ENCODE peak calls at places on chromosomes 2 and 18, in four cellular contexts. J is heart left ventricle, N is suprapubic skin, Q is transverse colon. U is an unnamed sample.
A peak's percentile ranks its signal among the peaks of the same experiment; 100 is the strongest.

GRCh38 chr2:183000846-183001245 is 37.4 kb downstream of the NCKAP1 start:
- DNase-seq in Q (no peak), N (no peak), J (no peak), U (no peak)

GRCh38 chr2:132581917-132582316 is 88.1 kb downstream of the LYPD1 start:
- DNase-seq in Q (peak; percentile 23), J (no peak), N (no peak), U (peak; percentile 57)

GRCh38 chr18:33835419-33835818 is 257.4 kb downstream of the ASXL3 start:
- DNase-seq in J (no peak), Q (no peak), N (no peak), U (no peak)

GRCh38 chr2:105454801-105455485 is 56.1 kb upstream of the FHL2 start:
- DNase-seq in N (no peak), J (no peak), Q (peak; percentile 51), U (peak; percentile 52)

GRCh38 chr2:42809876-42810125 is 17.4 kb upstream of the HAAO start:
- DNase-seq in N (peak; percentile 93), J (peak; percentile 90), Q (peak; percentile 86), U (peak; percentile 84)

GRCh38 chr2:10481666-10482157 is 33.6 kb upstream of the ODC1 start:
- DNase-seq in N (peak; percentile 50), J (no peak), Q (no peak), U (no peak)

GRCh38 chr2:135657806-135658582 is 83.7 kb upstream of the UBXN4 start:
- DNase-seq in Q (no peak), N (no peak), J (no peak), U (no peak)

GRCh38 chr2:230075988-230076631 is 7.4 kb upstream of the SLC16A14 start:
- DNase-seq in J (no peak), Q (no peak), N (no peak), U (no peak)

GRCh38 chr2:231661422-231662027 is 46.8 kb upstream of the PTMA start:
- DNase-seq in J (no peak), Q (no peak), N (no peak), U (no peak)

GRCh38 chr2:219476605-219477578 is 21.8 kb upstream of the GMPPA start:
- DNase-seq in J (no peak), N (no peak), Q (no peak), U (no peak)

GRCh38 chr2:207085110-207085509 is 80.6 kb downstream of the KLF7 start:
- DNase-seq in N (no peak), J (no peak), Q (no peak), U (no peak)

GRCh38 chr2:203532957-203533695 is 2.0 kb downstream of the RAPH1 start:
- DNase-seq in Q (no peak), J (no peak), N (no peak), U (no peak)

GRCh38 chr2:120477198-120477597 is 131.3 kb downstream of the INHBB start:
- DNase-seq in J (no peak), Q (no peak), N (peak; percentile 53), U (no peak)

GRCh38 chr2:71526975-71527374 is 73.6 kb downstream of the DYSF start:
- DNase-seq in J (no peak), Q (no peak), N (no peak), U (no peak)

DNA sequence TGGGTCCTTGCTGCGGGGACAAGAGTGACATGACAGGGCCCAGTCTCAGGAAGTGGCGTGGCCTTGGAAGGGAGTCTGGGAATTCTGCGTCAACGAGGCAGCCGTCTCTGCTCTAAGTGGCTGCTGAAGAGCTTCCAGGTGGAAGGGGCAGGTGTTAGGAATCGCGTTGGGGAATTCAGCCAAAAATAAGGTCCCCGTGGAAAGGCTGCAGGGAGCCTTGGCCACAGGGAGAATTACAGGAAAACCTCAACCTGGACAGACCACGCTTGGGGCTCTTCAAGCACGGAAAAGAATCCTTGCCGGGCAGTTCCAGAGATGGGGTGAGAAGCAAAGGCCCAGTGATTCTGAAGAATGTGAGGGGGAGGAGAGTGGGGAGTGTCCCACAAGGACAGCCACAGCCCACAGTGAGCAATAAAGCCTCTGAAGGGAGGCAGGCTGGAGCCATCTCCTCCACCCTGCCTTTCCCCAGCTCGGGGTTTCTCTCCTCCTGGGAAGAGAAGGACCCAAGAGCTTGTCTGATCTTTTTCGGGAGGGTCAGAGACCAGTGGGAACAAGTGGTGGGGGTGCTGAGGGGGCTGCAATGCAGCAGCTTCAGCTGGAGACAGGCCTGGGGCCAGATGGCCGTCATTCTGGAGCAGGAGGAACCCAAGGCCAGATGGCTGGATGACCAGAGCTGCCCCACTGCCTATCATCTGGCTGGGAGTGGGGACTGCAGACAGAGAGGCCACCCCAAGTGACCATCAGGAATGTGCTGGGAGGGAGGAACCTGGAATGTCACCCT is 106.4 kb upstream of the SMAD2 start:
- DNase-seq in N (peak; percentile 74), Q (no peak), J (no peak), U (peak; percentile 24)
- H3K27ac ChIP-seq in N (peak overlapping the region; percentile 25), Q (no peak overlapping the region), J (no peak overlapping the region), U (no peak overlapping the region)

GRCh38 chr2:99032786-99033185 is 96.8 kb upstream of the CRACDL start:
- DNase-seq in Q (no peak), N (no peak), J (no peak), U (no peak)

GRCh38 chr2:99031481-99031880 is 95.5 kb upstream of the CRACDL start:
- DNase-seq in Q (no peak), N (no peak), J (no peak), U (no peak)

GRCh38 chr2:99031991-99032390 is 96.0 kb upstream of the CRACDL start:
- DNase-seq in Q (no peak), N (no peak), J (no peak), U (no peak)

GRCh38 chr2:99035920-99036319 is 99.9 kb upstream of the CRACDL start:
- DNase-seq in Q (no peak), N (no peak), J (no peak), U (no peak)
- TF ChIP-seq CTCF in Q (no peak), N (no peak), J (no peak), U (no peak)

GRCh38 chr2:233076749-233077148 is 16.6 kb downstream of the INPP5D start:
- DNase-seq in Q (no peak), N (no peak), J (no peak), U (no peak)
- TF ChIP-seq POLR2A in Q (no peak), N (no peak), J (no peak), U (no peak)

GRCh38 chr2:48228345-48228684 is 301.6 kb upstream of the STON1 start:
- DNase-seq in N (no peak), Q (no peak), J (no peak), U (no peak)

GRCh38 chr2:48230834-48231233 is 299.1 kb upstream of the STON1 start:
- DNase-seq in Q (no peak), N (no peak), J (no peak), U (no peak)

GRCh38 chr2:48232351-48232750 is 297.6 kb upstream of the STON1 start:
- DNase-seq in J (no peak), N (no peak), Q (no peak), U (no peak)

GRCh38 chr2:48227617-48228344 is 302.2 kb upstream of the STON1 start:
- DNase-seq in N (no peak), Q (no peak), J (no peak), U (no peak)

DNA sequence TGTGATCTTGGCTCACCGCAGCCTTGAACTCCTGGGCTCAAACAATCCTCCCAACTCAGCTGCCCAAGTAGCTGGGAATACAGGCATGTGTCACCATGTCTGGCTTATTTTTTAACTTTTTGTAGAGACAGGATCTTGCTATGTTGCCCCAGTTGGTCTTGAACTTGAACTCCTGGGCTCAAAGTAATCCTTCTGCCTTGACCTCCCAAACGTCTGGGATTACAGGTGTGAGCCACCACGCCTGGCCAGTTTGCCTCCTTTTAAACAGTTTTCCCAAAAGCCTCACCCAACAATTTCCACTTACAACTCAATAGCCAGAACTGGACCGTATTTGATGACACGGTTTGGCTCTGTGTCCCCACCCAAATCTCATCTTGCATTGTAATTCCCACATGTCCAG is 300.9 kb upstream of the STON1 start:
- DNase-seq in N (no peak), J (no peak), Q (no peak), U (no peak)
- H3K27ac ChIP-seq in N (no peak overlapping the region), J (no peak overlapping the region), Q (no peak overlapping the region), U (no peak overlapping the region)

GRCh38 chr2:189702071-189702470 is 27.6 kb downstream of the ANKAR start:
- DNase-seq in J (no peak), Q (no peak), N (no peak), U (no peak)
- TF ChIP-seq CTCF in J (no peak), Q (no peak), N (no peak), U (no peak)

GRCh38 chr2:60281730-60282129 is 271.7 kb downstream of the BCL11A start:
- DNase-seq in J (no peak), N (no peak), Q (no peak), U (no peak)

GRCh38 chr2:60275958-60276357 is 277.5 kb downstream of the BCL11A start:
- DNase-seq in N (no peak), Q (no peak), J (no peak), U (no peak)

GRCh38 chr2:60283633-60284032 is 269.8 kb downstream of the BCL11A start:
- DNase-seq in J (no peak), N (no peak), Q (no peak), U (no peak)

GRCh38 chr2:60282886-60283285 is 270.6 kb downstream of the BCL11A start:
- DNase-seq in Q (no peak), N (no peak), J (peak; percentile 47), U (no peak)

DNA sequence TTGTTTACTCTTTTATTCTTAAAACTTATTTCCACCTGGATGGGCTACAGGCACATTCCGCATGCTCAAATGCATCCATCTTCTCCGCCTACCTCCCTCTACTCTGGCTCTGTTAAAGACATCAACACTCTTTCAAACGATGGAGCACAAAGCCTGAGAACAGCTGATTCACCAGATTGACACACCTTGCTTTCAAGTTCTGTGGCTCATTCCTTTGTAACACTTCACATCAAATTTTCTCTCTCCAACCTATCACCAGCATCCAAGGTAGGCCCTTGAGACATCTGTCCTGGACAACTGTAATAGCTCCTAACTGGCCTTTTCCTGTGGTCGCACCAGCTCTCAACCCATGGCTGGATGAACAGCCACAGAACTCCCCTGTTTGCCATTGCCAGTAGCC is 274.5 kb downstream of the BCL11A start:
- DNase-seq in Q (no peak), J (no peak), N (no peak), U (no peak)
- TF ChIP-seq POLR2A in Q (no peak), J (no peak), N (no peak), U (no peak)

U was measured in stomach.